ENCODE peak calls at places on chromosomes 3 and 15, in ten cellular contexts. O is A549, G is stomach, B is GM12878, N is ovary, S is prostate gland, P is right lobe of liver, Q is gastrocnemius medialis, M is tibial nerve, X is K562. U is an unnamed sample. For H3K4me1, the result is how much of the 10 kb centered on the place peaks cover.

GRCh38 chr3:13282986-13283876 is 136.9 kb downstream of the NUP210 start:
- DNase-seq in X (peak), N (no peak), S (no peak), M (no peak), P (no peak), G (no peak), Q (no peak), B (no peak), O (peak), U (peak)

GRCh38 chr15:42012937-42013482 is 7.8 kb downstream of the PLA2G4E start:
- DNase-seq in S (no peak), X (no peak), P (peak), M (no peak), Q (no peak), G (no peak), N (no peak), O (no peak), B (no peak), U (no peak)

GRCh38 chr15:70101459-70102113 is 3.9 kb upstream of the TLE3 start:
- DNase-seq in O (peak), X (peak), M (no peak), N (peak), S (peak), Q (peak), B (no peak), G (peak), P (no peak), U (peak)

GRCh38 chr3:165875644-165876043 is 38.4 kb upstream of the BCHE start:
- DNase-seq in X (no peak), S (no peak), Q (no peak), N (no peak), O (no peak), B (no peak), P (no peak), G (no peak), M (no peak), U (no peak)

GRCh38 chr3:179149239-179149887 is 1.2 kb downstream of the PIK3CA start:
- DNase-seq in S (peak), M (no peak), B (peak), G (no peak), X (peak), O (peak), P (no peak), N (no peak), Q (no peak), U (peak)

GRCh38 chr3:70620956-70621355 is 308.5 kb upstream of the MDFIC2 start:
- DNase-seq in P (no peak), Q (no peak), N (no peak), X (no peak), M (no peak), G (no peak), S (no peak), O (no peak), B (no peak), U (no peak)

GRCh38 chr3:38717603-38718240 is 68.2 kb upstream of the SCN5A start:
- DNase-seq in X (no peak), O (no peak), P (no peak), Q (no peak), M (no peak), B (no peak), G (no peak), N (no peak), S (peak), U (no peak)

GRCh38 chr3:25120666-25121065 is 307.4 kb upstream of the RARB start:
- DNase-seq in M (no peak), N (no peak), Q (no peak), X (no peak), O (peak), S (no peak), G (no peak), P (no peak), B (no peak), U (no peak)

GRCh38 chr3:108416111-108416869 is 94.1 kb downstream of the MYH15 start:
- DNase-seq in S (no peak), M (no peak), G (no peak), N (no peak), P (no peak), Q (no peak), B (no peak), O (no peak), X (no peak), U (no peak)

GRCh38 chr3:4548356-4548755 is 55.2 kb downstream of the ITPR1 start:
- DNase-seq in B (no peak), Q (no peak), P (no peak), S (no peak), G (no peak), N (no peak), O (no peak), X (no peak), M (no peak), U (no peak)

GRCh38 chr15:100202309-100202943 is 139.3 kb downstream of the ADAMTS17 start:
- DNase-seq in Q (no peak), G (no peak), P (no peak), O (no peak), S (no peak), X (no peak), N (no peak), M (no peak), B (no peak), U (no peak)

GRCh38 chr15:78527325-78527724 is 12.9 kb upstream of the PSMA4 start:
- DNase-seq in N (no peak), O (no peak), S (no peak), Q (no peak), M (no peak), B (no peak), P (no peak), G (no peak), X (no peak), U (no peak)

GRCh38 chr3:12541625-12542024 is 3.7 kb downstream of the MKRN2OS start:
- DNase-seq in Q (no peak), B (no peak), O (no peak), X (no peak), P (no peak), S (no peak), M (no peak), N (peak), G (no peak), U (peak)

GRCh38 chr15:84749111-84749991 is 959 bp downstream of the ZNF592 start:
- DNase-seq in B (no peak), Q (peak), O (peak), M (no peak), S (peak), N (peak), X (peak), G (peak), P (peak), U (peak)

GRCh38 chr3:89787995-89788394 is 680.6 kb downstream of the EPHA3 start:
- DNase-seq in N (no peak), Q (no peak), X (no peak), S (no peak), G (no peak), B (no peak), O (no peak), M (no peak), P (no peak), U (no peak)

GRCh38 chr15:77642019-77642418 is 9.3 kb upstream of the LINGO1 start:
- DNase-seq in N (no peak), G (no peak), P (no peak), O (no peak), S (no peak), M (no peak), X (no peak), Q (no peak), B (no peak), U (no peak)

GRCh38 chr3:127951276-127951675 is 36.2 kb downstream of the KBTBD12 start:
- DNase-seq in G (no peak), B (no peak), X (no peak), O (no peak), P (no peak), Q (no peak), M (no peak), N (no peak), S (no peak), U (no peak)

GRCh38 chr3:187628169-187628568 is 42.0 kb downstream of the SST start:
- DNase-seq in G (no peak), N (no peak), Q (no peak), S (no peak), M (no peak), X (no peak), P (no peak), O (no peak), B (no peak), U (no peak)

GRCh38 chr15:33200903-33201302 is 6.4 kb upstream of the FMN1 start:
- DNase-seq in P (no peak), G (no peak), X (no peak), O (no peak), Q (no peak), B (no peak), S (no peak), M (no peak), N (no peak), U (no peak)

GRCh38 chr15:40906101-40906946 is 12.1 kb downstream of the VPS18 start:
- DNase-seq in P (peak), O (peak), X (peak), G (peak), M (peak), B (no peak), Q (peak), N (peak), S (peak), U (peak)
- TF ChIP-seq POLR2A in P (peak), O (no peak), X (peak), G (no peak), M (no peak), B (peak), Q (peak), N (no peak), S (no peak), U (no peak)

DNA sequence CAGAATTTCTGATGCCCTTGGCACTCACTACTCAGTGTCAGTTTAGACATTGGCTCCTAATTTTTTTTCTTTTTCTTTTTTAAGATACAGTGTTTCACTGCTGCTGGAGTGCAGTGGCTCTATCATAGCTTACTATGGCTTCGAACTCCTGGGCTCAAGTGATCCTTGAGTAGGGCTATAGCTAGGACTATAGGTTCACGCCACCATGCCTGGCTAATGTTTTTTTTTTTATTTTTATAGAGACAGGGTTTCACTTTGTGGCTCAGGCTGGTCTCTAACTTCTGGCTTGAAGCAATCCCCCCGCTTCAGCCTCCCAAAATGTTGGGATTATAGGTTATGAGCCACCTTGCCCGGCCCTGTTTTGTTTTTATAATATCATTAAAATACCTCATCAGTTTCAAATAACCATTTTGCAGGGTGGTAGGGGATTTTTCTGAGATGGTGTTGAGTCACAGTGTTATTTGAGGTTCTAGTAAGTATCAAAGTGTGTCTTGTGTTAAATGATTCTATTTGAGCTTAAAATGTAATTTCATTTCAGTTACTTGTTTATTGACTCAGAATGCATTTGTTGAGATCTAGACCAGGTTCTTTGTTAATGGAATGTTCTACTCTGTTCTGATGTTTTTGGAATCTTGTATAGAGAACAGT is 7.0 kb downstream of the FNDC3B start:
- DNase-seq in B (no peak), S (no peak), X (no peak), M (no peak), P (no peak), Q (no peak), N (no peak), O (no peak), G (no peak), U (no peak)
- H3K4me1 ChIP-seq in B (under half), S (under half), X (under half), M (under half), P (under half), Q (half or more), N (under half), O (half or more), G (half or more), U (under half)

DNA sequence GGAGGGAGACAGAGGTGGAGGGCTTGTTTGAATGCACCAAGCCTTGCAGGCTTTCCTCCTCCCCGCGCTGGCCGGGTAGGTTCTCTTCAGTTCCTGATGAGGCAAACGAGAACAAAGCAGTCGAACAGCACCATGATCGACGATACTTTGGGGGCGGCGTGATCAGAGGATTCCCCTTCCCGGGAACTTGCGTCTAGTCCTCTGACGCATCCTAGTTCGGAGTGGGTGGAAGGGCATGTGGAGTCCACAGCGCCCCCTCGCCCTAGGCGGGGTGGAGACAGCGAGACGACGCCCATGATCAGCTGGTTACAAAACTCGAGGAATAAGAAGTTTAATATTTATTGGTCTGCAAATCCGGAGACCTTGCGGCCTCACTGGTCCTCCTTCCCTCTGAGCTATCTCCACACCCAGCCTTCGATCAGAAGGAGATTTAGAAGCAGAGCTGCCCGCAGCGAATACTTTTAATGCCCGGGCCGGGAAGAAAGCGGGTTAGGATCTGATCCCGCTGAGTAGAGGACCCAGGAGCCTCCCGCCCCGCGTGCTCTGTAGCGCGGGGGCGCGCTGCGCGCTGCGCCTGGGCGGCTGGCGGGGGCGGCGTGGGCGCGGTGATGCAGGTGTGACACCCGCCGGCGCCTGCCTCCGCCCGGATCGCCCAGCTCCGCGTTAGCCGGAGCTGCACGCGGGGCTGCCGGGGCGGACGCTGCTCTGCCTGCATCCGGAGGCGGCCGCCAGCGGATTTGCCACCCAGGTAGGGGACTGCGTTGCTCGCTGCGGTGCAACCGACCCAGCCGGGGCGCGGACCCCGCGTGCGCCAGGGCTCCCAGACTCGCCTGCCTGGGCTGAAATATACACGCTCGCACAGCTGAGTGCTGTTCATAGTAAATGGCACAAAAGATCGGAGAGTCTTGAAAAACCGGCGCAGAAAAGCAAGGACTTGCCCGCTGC is at the start of gene SV2B:
- DNase-seq in Q (no peak), N (peak), P (no peak), B (no peak), S (no peak), X (no peak), O (peak), M (no peak), G (peak), U (peak)
- TF ChIP-seq CTCF in Q (no peak), N (no peak), P (no peak), B (peak), S (no peak), X (peak), O (peak), M (no peak), G (no peak), U (no peak)

GRCh38 chr3:52289747-52290595 is 2.3 kb downstream of the GLYCTK start:
- DNase-seq in X (no peak), G (peak), N (no peak), Q (no peak), B (no peak), P (peak), S (no peak), O (no peak), M (no peak), U (no peak)
- TF ChIP-seq POLR2A in X (no peak), G (no peak), N (no peak), Q (no peak), B (no peak), P (peak), S (no peak), O (no peak), M (no peak), U (no peak)

GRCh38 chr15:72227192-72227586 is 3.8 kb downstream of the PKM start:
- DNase-seq in Q (peak), N (no peak), O (peak), B (peak), S (no peak), M (no peak), G (no peak), P (no peak), X (no peak), U (no peak)

GRCh38 chr15:72227720-72228119 is 3.3 kb downstream of the PKM start:
- DNase-seq in X (no peak), B (no peak), N (no peak), O (no peak), P (no peak), Q (no peak), S (no peak), G (no peak), M (no peak), U (no peak)

GRCh38 chr15:72220678-72221077 is 10.3 kb downstream of the PKM start:
- DNase-seq in G (no peak), N (no peak), M (no peak), P (no peak), X (no peak), S (no peak), Q (no peak), O (no peak), B (no peak), U (no peak)

GRCh38 chr15:72217216-72217615 is 13.8 kb downstream of the PKM start:
- DNase-seq in S (no peak), Q (no peak), B (no peak), P (no peak), X (no peak), N (no peak), G (no peak), M (no peak), O (no peak), U (no peak)

DNA sequence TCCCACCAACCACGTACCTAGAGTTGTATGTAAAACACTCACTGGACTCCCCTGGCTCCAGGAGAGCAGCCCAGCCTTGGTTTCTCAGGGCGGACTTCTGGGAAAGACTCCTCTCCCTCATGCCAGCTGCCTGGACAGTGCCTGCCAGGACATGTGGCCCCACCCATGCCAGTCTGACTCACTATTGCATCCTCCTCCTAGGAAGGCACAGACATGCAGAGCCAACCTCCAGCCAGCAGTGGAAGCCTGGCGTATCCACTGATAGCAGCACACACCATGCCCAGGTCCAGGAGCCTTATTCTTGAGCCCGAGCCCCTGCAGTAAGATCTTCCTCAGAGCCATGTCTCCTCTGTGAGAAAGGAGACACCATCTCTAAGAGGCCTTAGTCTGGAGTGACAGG is 8.6 kb downstream of the PKM start:
- DNase-seq in O (peak), N (no peak), M (no peak), X (no peak), Q (peak), B (no peak), S (peak), G (no peak), P (no peak), U (peak)
- H3K4me1 ChIP-seq in O (half or more), N (under half), M (under half), X (under half), Q (half or more), B (under half), S (under half), G (half or more), P (under half), U (under half)

DNA sequence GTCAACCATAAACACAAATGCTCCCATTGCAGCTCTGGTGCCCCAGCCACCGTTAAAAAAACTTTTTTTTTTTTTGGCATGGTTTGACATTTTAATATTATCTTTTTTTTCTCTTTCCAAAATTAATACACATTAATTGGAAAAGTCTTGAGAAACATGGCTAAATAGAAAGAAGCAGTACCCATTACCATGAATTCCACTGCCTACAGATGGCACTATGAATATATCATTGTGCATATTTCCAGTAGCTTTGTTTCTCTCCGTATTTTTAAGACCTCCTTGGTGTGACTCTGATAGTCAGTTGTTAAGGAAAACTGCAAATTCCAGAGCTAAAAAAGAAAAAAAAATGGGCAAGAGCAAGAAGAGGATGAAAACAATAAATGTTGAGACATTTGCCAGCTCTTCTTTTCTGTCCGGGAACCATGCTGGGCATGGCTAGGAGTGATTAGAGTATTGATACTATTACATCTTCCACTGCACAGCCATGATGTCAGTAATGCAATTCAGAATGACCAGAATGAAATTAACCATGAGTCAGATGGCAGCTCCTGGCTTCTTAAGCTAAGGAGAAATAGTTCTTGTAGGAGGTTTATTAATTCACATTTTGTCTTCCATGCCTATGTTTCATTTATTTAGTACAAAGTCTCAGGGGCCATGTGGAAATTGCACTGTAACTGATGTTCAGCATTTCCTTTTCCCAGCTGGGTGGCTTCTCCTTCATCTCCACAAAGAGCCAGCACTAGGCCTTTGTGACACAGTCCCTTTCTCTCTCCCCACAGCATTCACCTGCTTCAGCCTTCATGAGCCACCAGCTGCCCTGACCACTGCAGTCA is 31.9 kb downstream of the SLC7A14 start:
- DNase-seq in Q (no peak), O (no peak), B (no peak), G (no peak), M (no peak), N (no peak), P (no peak), X (no peak), S (no peak), U (no peak)
- TF ChIP-seq CTCF in Q (no peak), O (peak), B (no peak), G (no peak), M (no peak), N (no peak), P (peak), X (no peak), S (no peak), U (no peak)

GRCh38 chr3:124858275-124858674 is 28.9 kb downstream of the ITGB5 start:
- DNase-seq in Q (no peak), N (no peak), X (no peak), S (no peak), O (no peak), G (no peak), P (no peak), B (no peak), M (no peak), U (no peak)
- TF ChIP-seq POLR2A in Q (no peak), N (no peak), X (no peak), S (no peak), O (no peak), G (no peak), P (no peak), B (no peak), M (no peak), U (no peak)

GRCh38 chr3:52088445-52089367 is 32.3 kb upstream of the DUSP7 start:
- DNase-seq in B (no peak), N (no peak), O (no peak), P (peak), G (no peak), S (no peak), M (no peak), Q (no peak), X (peak), U (no peak)
- H3K4me1 ChIP-seq in B (under half), N (under half), O (under half), P (under half), G (under half), S (under half), M (under half), Q (under half), X (under half), U (under half)

GRCh38 chr3:146817705-146818104 is 212.6 kb upstream of the PLSCR5 start:
- DNase-seq in O (peak), B (no peak), Q (no peak), M (no peak), X (no peak), G (no peak), P (no peak), S (no peak), N (no peak), U (peak)
- TF ChIP-seq CTCF in O (peak), B (no peak), Q (peak), M (peak), X (no peak), G (no peak), P (no peak), S (no peak), N (no peak), U (no peak)

U was measured in testis.